ENCODE peak calls at places on chromosomes 1 and 21, in four cellular contexts. One of them, this sample, is unnamed. For H3K4me1, the result is how much of the 10 kb centered on the place peaks cover.

GRCh38 chr21:45875416-45875760 is 106.2 kb upstream of the COL6A1 start:
- DNase-seq in effector memory CD4-positive, alpha-beta T cell: no peak
- DNase-seq in cardiac muscle cell: no peak
- DNase-seq in upper lobe of right lung: no peak
- DNase-seq in this sample: peak

GRCh38 chr21:44579833-44580144 is 615 bp downstream of the KRTAP10-5 start:
- DNase-seq in effector memory CD4-positive, alpha-beta T cell: no peak
- DNase-seq in cardiac muscle cell: no peak
- DNase-seq in upper lobe of right lung: peak
- DNase-seq in this sample: peak

GRCh38 chr1:156115514-156116374 is 1.2 kb downstream of the LMNA start:
- DNase-seq in effector memory CD4-positive, alpha-beta T cell: no peak
- DNase-seq in cardiac muscle cell: peak
- DNase-seq in upper lobe of right lung: peak
- DNase-seq in this sample: no peak

GRCh38 chr1:226388131-226388530 is 19.8 kb downstream of the PARP1 start:
- DNase-seq in effector memory CD4-positive, alpha-beta T cell: no peak
- DNase-seq in cardiac muscle cell: no peak
- DNase-seq in upper lobe of right lung: no peak
- DNase-seq in this sample: no peak

GRCh38 chr1:101820080-101820479 is 176.6 kb downstream of the OLFM3 start:
- DNase-seq in effector memory CD4-positive, alpha-beta T cell: no peak
- DNase-seq in cardiac muscle cell: peak
- DNase-seq in upper lobe of right lung: no peak
- DNase-seq in this sample: no peak

GRCh38 chr1:41783189-41783639 is 135.5 kb downstream of the HIVEP3 start:
- DNase-seq in effector memory CD4-positive, alpha-beta T cell: no peak
- DNase-seq in cardiac muscle cell: no peak
- DNase-seq in upper lobe of right lung: no peak
- DNase-seq in this sample: no peak

GRCh38 chr1:162391790-162392563 is 10.4 kb downstream of the C1orf226 start:
- DNase-seq in effector memory CD4-positive, alpha-beta T cell: no peak
- DNase-seq in cardiac muscle cell: peak
- DNase-seq in upper lobe of right lung: no peak
- DNase-seq in this sample: no peak

GRCh38 chr1:220880726-220881506 is 1.7 kb downstream of the HLX start:
- DNase-seq in effector memory CD4-positive, alpha-beta T cell: no peak
- DNase-seq in cardiac muscle cell: no peak
- DNase-seq in upper lobe of right lung: peak
- DNase-seq in this sample: peak

GRCh38 chr21:20639026-20639425 is 359.2 kb upstream of the NCAM2 start:
- DNase-seq in effector memory CD4-positive, alpha-beta T cell: no peak
- DNase-seq in cardiac muscle cell: no peak
- DNase-seq in upper lobe of right lung: no peak
- DNase-seq in this sample: no peak

GRCh38 chr21:45630876-45631275 is 12.6 kb upstream of the PCBP3 start:
- DNase-seq in effector memory CD4-positive, alpha-beta T cell: no peak
- DNase-seq in cardiac muscle cell: no peak
- DNase-seq in upper lobe of right lung: no peak
- DNase-seq in this sample: no peak

GRCh38 chr1:151980287-151981177 is 13.1 kb downstream of the S100A10 start:
- DNase-seq in effector memory CD4-positive, alpha-beta T cell: no peak
- DNase-seq in cardiac muscle cell: no peak
- DNase-seq in upper lobe of right lung: no peak
- DNase-seq in this sample: no peak

GRCh38 chr1:116820362-116820761 is 66.1 kb downstream of the CD2 start:
- DNase-seq in effector memory CD4-positive, alpha-beta T cell: no peak
- DNase-seq in cardiac muscle cell: no peak
- DNase-seq in upper lobe of right lung: no peak
- DNase-seq in this sample: no peak

GRCh38 chr1:180131510-180131909 is 23.2 kb upstream of the QSOX1 start:
- DNase-seq in effector memory CD4-positive, alpha-beta T cell: no peak
- DNase-seq in cardiac muscle cell: no peak
- DNase-seq in upper lobe of right lung: no peak
- DNase-seq in this sample: no peak

GRCh38 chr1:83692524-83693336 is 306.2 kb downstream of the TTLL7 start:
- DNase-seq in effector memory CD4-positive, alpha-beta T cell: no peak
- DNase-seq in cardiac muscle cell: peak
- DNase-seq in upper lobe of right lung: no peak
- DNase-seq in this sample: peak

GRCh38 chr21:44735821-44736220 is 24.4 kb upstream of the TSPEAR start:
- DNase-seq in effector memory CD4-positive, alpha-beta T cell: no peak
- DNase-seq in cardiac muscle cell: no peak
- DNase-seq in upper lobe of right lung: no peak
- DNase-seq in this sample: no peak

GRCh38 chr1:244801246-244801645 is 34.2 kb upstream of the COX20 start:
- DNase-seq in effector memory CD4-positive, alpha-beta T cell: peak
- DNase-seq in cardiac muscle cell: peak
- DNase-seq in upper lobe of right lung: no peak
- DNase-seq in this sample: peak

GRCh38 chr1:31910933-31911332 is 27.2 kb downstream of the PTP4A2 start:
- DNase-seq in effector memory CD4-positive, alpha-beta T cell: no peak
- DNase-seq in cardiac muscle cell: no peak
- DNase-seq in upper lobe of right lung: no peak
- DNase-seq in this sample: no peak

GRCh38 chr1:58397187-58397820 is 149.2 kb downstream of the OMA1 start:
- DNase-seq in effector memory CD4-positive, alpha-beta T cell: no peak
- DNase-seq in cardiac muscle cell: no peak
- DNase-seq in upper lobe of right lung: no peak
- DNase-seq in this sample: no peak

GRCh38 chr1:183548136-183548535 is 42.1 kb downstream of the NCF2 start:
- DNase-seq in effector memory CD4-positive, alpha-beta T cell: no peak
- DNase-seq in cardiac muscle cell: no peak
- DNase-seq in upper lobe of right lung: no peak
- DNase-seq in this sample: no peak

GRCh38 chr1:223622132-223622842 is 43.2 kb downstream of the CAPN8 start:
- DNase-seq in effector memory CD4-positive, alpha-beta T cell: no peak
- DNase-seq in cardiac muscle cell: no peak
- DNase-seq in upper lobe of right lung: no peak
- DNase-seq in this sample: no peak

GRCh38 chr1:211648980-211649934 is 26.2 kb downstream of the NEK2 start:
- DNase-seq in effector memory CD4-positive, alpha-beta T cell: no peak
- DNase-seq in cardiac muscle cell: peak
- DNase-seq in upper lobe of right lung: peak
- DNase-seq in this sample: peak

GRCh38 chr21:41403331-41403730 is 22.7 kb upstream of the MX1 start:
- DNase-seq in effector memory CD4-positive, alpha-beta T cell: no peak
- DNase-seq in cardiac muscle cell: no peak
- DNase-seq in upper lobe of right lung: no peak
- DNase-seq in this sample: no peak

GRCh38 chr1:79190074-79190473 is 183.5 kb upstream of the ADGRL4 start:
- DNase-seq in effector memory CD4-positive, alpha-beta T cell: no peak
- DNase-seq in cardiac muscle cell: no peak
- DNase-seq in upper lobe of right lung: no peak
- DNase-seq in this sample: no peak

GRCh38 chr1:80363689-80364475 is 1357.4 kb upstream of the ADGRL4 start:
- DNase-seq in effector memory CD4-positive, alpha-beta T cell: no peak
- DNase-seq in cardiac muscle cell: no peak
- DNase-seq in upper lobe of right lung: no peak
- DNase-seq in this sample: no peak
- H3K4me3 ChIP-seq in effector memory CD4-positive, alpha-beta T cell: no peak
- H3K4me3 ChIP-seq in cardiac muscle cell: no peak
- H3K4me3 ChIP-seq in upper lobe of right lung: no peak
- H3K4me3 ChIP-seq in this sample: no peak

GRCh38 chr1:29709711-29710169 is 473.4 kb downstream of the PTPRU start:
- DNase-seq in effector memory CD4-positive, alpha-beta T cell: no peak
- DNase-seq in cardiac muscle cell: no peak
- DNase-seq in upper lobe of right lung: peak
- DNase-seq in this sample: no peak
- H3K4me1 ChIP-seq in effector memory CD4-positive, alpha-beta T cell: under half
- H3K4me1 ChIP-seq in cardiac muscle cell: under half
- H3K4me1 ChIP-seq in upper lobe of right lung: under half
- H3K4me1 ChIP-seq in this sample: under half

DNA sequence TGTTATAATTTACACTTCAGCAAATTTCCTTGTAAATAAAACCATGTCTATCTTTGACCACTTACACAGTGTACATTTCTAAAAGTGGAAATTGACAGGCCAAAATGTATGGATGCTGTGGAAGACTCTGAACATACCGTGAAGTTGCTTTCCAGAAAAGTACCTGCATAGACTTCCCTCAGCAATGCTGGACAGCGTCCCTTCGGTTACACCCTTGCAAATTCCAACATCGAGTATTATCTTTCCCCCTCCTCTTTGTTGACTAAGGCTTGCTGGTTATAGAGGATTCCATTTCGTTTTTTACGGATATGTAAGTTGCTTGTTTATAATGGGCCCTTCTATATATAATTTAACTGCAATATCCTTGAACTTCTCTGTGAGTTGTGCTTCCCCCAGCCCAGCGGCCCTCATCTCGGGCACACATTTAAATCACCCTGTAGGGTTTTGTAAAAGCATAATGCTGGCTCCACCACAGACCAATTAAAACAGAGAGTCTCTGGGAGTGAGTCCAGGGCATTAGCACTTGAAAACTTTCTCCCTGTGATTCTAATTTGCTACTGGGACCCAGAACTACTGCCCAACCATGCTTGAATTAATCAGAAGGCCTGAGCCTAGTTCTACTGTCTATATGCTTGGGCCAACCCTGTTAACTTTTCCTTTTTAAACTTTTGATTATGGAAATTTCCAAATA is 230.3 kb downstream of the GRIK3 start:
- DNase-seq in effector memory CD4-positive, alpha-beta T cell: no peak
- DNase-seq in cardiac muscle cell: no peak
- DNase-seq in upper lobe of right lung: no peak
- DNase-seq in this sample: no peak
- H3K4me3 ChIP-seq in effector memory CD4-positive, alpha-beta T cell: no peak
- H3K4me3 ChIP-seq in cardiac muscle cell: no peak
- H3K4me3 ChIP-seq in upper lobe of right lung: no peak
- H3K4me3 ChIP-seq in this sample: no peak

GRCh38 chr21:25572895-25573310 is 34.4 kb downstream of the MRPL39 start:
- DNase-seq in effector memory CD4-positive, alpha-beta T cell: no peak
- DNase-seq in cardiac muscle cell: no peak
- DNase-seq in upper lobe of right lung: no peak
- DNase-seq in this sample: no peak
- H3K4me1 ChIP-seq in effector memory CD4-positive, alpha-beta T cell: under half
- H3K4me1 ChIP-seq in cardiac muscle cell: under half
- H3K4me1 ChIP-seq in upper lobe of right lung: under half
- H3K4me1 ChIP-seq in this sample: under half

DNA sequence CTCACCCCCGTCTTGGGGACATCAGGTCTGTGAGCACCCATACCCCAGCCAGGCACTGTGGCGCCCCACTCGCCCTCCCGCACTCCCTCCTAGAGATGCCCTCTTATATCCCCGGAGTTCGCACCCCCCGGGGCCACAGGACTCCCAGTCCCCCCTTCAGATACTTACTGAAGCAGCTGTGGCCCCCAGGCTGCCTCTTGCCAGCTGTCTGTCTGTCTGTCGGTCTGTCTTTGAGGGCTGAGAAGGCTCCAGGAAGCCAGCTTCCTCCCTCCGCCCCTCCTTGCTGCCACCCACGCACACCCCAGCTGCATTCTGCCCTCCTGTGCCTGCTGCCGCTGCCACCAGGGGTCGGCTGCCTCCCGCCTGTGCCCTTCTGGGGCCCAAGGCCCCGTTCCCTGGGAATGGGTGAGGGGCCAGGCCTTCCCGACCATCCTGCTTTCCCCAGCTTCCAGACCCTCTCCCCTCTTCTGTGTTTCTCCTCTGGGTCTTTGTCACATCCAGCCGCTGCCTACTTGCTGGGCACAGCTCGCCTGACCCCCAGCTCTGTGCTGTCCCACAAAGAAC is at the start of gene PTPN7:
- DNase-seq in effector memory CD4-positive, alpha-beta T cell: peak
- DNase-seq in cardiac muscle cell: no peak
- DNase-seq in upper lobe of right lung: peak
- DNase-seq in this sample: peak
- H3K4me3 ChIP-seq in effector memory CD4-positive, alpha-beta T cell: peak
- H3K4me3 ChIP-seq in cardiac muscle cell: no peak
- H3K4me3 ChIP-seq in upper lobe of right lung: peak
- H3K4me3 ChIP-seq in this sample: peak

GRCh38 chr1:35190784-35191183 is 2.2 kb downstream of the SFPQ start:
- DNase-seq in effector memory CD4-positive, alpha-beta T cell: no peak
- DNase-seq in cardiac muscle cell: no peak
- DNase-seq in upper lobe of right lung: no peak
- DNase-seq in this sample: no peak
- H3K4me1 ChIP-seq in effector memory CD4-positive, alpha-beta T cell: under half
- H3K4me1 ChIP-seq in cardiac muscle cell: under half
- H3K4me1 ChIP-seq in upper lobe of right lung: under half
- H3K4me1 ChIP-seq in this sample: half or more

GRCh38 chr1:150152182-150152536 is 2.4 kb downstream of the PLEKHO1 start:
- DNase-seq in effector memory CD4-positive, alpha-beta T cell: no peak
- DNase-seq in cardiac muscle cell: no peak
- DNase-seq in upper lobe of right lung: no peak
- DNase-seq in this sample: no peak
- H3K4me3 ChIP-seq in effector memory CD4-positive, alpha-beta T cell: peak
- H3K4me3 ChIP-seq in cardiac muscle cell: peak
- H3K4me3 ChIP-seq in upper lobe of right lung: peak
- H3K4me3 ChIP-seq in this sample: peak